ENCODE peak calls at places on chromosomes 12 and 14, in five cellular contexts. G is stimulated activated CD4-positive, alpha-beta T cell treated with anti-CD3 and anti-CD28 coated beads, Interleukin-4, amount 100 ng/mL, for 4 hours; U is CD8-positive, alpha-beta T cell; S is effector memory CD8-positive, alpha-beta T cell; T is nephron progenitor cell. N is an unnamed sample.

GRCh38 chr12:38142974-38143373 is 173.6 kb upstream of the ALG10B start:
- DNase-seq in G (no peak), U (no peak), T (no peak), S (no peak), N (no peak)

GRCh38 chr14:55354500-55354899 is 57.1 kb downstream of the ATG14 start:
- DNase-seq in U (peak), S (peak), T (peak), G (peak), N (no peak)

GRCh38 chr14:32311294-32312009 is 17.6 kb upstream of the AKAP6 start:
- DNase-seq in U (no peak), T (no peak), G (no peak), S (no peak), N (no peak)

GRCh38 chr12:49023812-49024211 is 5.2 kb upstream of the PRKAG1 start:
- DNase-seq in U (no peak), S (no peak), T (no peak), G (no peak), N (no peak)

GRCh38 chr14:68979021-68979721 is at the start of gene ACTN1:
- DNase-seq in G (peak), T (peak), S (peak), U (peak), N (peak)

GRCh38 chr14:22554706-22555572 is 34.1 kb downstream of the DAD1 start:
- DNase-seq in G (no peak), U (no peak), S (no peak), T (no peak), N (no peak)

GRCh38 chr12:121170581-121171260 is 38.0 kb downstream of the P2RX7 start:
- DNase-seq in U (no peak), T (no peak), S (no peak), G (no peak), N (no peak)

GRCh38 chr12:105025890-105026289 is 39.8 kb downstream of the NOPCHAP1 start:
- DNase-seq in T (no peak), S (no peak), G (no peak), U (no peak), N (no peak)

GRCh38 chr12:28191018-28191595 is 851 bp downstream of the CCDC91 start:
- DNase-seq in U (peak), G (peak), T (no peak), S (peak), N (no peak)

GRCh38 chr14:94366146-94366887 is 22.1 kb downstream of the SERPINA1 start:
- DNase-seq in G (no peak), S (no peak), U (no peak), T (no peak), N (no peak)

GRCh38 chr12:72110814-72111615 is 161.2 kb upstream of the TRHDE start:
- DNase-seq in S (no peak), G (no peak), T (no peak), U (no peak), N (no peak)

GRCh38 chr12:20011200-20011599 is 357.1 kb upstream of the PDE3A start:
- DNase-seq in T (no peak), U (no peak), S (no peak), G (no peak), N (no peak)

GRCh38 chr12:46187023-46187422 is 81.8 kb downstream of the SLC38A1 start:
- DNase-seq in S (no peak), G (no peak), U (no peak), T (no peak), N (no peak)

GRCh38 chr14:99270491-99271287 is 1.3 kb downstream of the BCL11B start:
- DNase-seq in T (peak), S (no peak), G (no peak), U (no peak), N (no peak)

GRCh38 chr14:36207500-36207899 is 31.0 kb upstream of the PTCSC3 start:
- DNase-seq in G (no peak), S (no peak), T (no peak), U (no peak), N (no peak)

GRCh38 chr12:111411187-111411764 is 5.6 kb downstream of the SH2B3 start:
- DNase-seq in S (no peak), U (no peak), T (no peak), G (no peak), N (no peak)

GRCh38 chr12:132259364-132259871 is 70.0 kb downstream of the GALNT9 start:
- DNase-seq in G (no peak), S (no peak), T (no peak), U (no peak), N (no peak)

N was measured in activated B cell treated with CpG ODN at 0.5 μM for 24 hours.